ENCODE peak calls at places on chromosomes 13 and 19, in four cellular contexts. Z is heart left ventricle, N is endothelial cell of umbilical vein, F is upper lobe of left lung. I is an unnamed sample.

GRCh38 chr13:98890186-98890585 is 87.7 kb downstream of the DOCK9 start:
- DNase-seq in Z (peak), N (peak), F (no peak), I (no peak)

GRCh38 chr13:85509512-85509911 is 289.7 kb downstream of the SLITRK6 start:
- DNase-seq in Z (no peak), N (no peak), F (no peak), I (no peak)

GRCh38 chr13:109704771-109705628 is 81.4 kb downstream of the IRS2 start:
- DNase-seq in Z (peak), N (no peak), F (no peak), I (no peak)

GRCh38 chr13:50894042-50894441 is 15.5 kb upstream of the RNASEH2B start:
- DNase-seq in Z (no peak), N (no peak), F (no peak), I (no peak)

GRCh38 chr19:35357867-35358573 is at the start of gene FFAR3:
- DNase-seq in Z (peak), N (no peak), F (no peak), I (no peak)

GRCh38 chr13:51797664-51798488 is 6.1 kb downstream of the DHRS12 start:
- DNase-seq in Z (peak), N (peak), F (no peak), I (no peak)

GRCh38 chr13:76773695-76774094 is 112.5 kb downstream of the KCTD12 start:
- DNase-seq in Z (no peak), N (no peak), F (no peak), I (no peak)

GRCh38 chr13:30340367-30341184 is 33.2 kb upstream of the KATNAL1 start:
- DNase-seq in Z (peak), N (no peak), F (no peak), I (no peak)

GRCh38 chr13:21537105-21537504 is 66.9 kb downstream of the MICU2 start:
- DNase-seq in Z (no peak), N (no peak), F (no peak), I (no peak)

GRCh38 chr13:107669356-107669755 is 546.0 kb downstream of the LIG4 start:
- DNase-seq in Z (no peak), N (peak), F (no peak), I (no peak)

GRCh38 chr19:18814063-18814462 is 17.7 kb upstream of the UPF1 start:
- DNase-seq in Z (no peak), N (no peak), F (no peak), I (no peak)

GRCh38 chr13:25468330-25469178 is 96.8 kb downstream of the ATP8A2 start:
- DNase-seq in Z (no peak), N (no peak), F (peak), I (no peak)

GRCh38 chr13:35460061-35460460 is 16.4 kb downstream of the MAB21L1 start:
- DNase-seq in Z (no peak), N (no peak), F (no peak), I (no peak)

GRCh38 chr13:66618702-66619101 is 611.4 kb downstream of the PCDH9 start:
- DNase-seq in Z (no peak), N (peak), F (no peak), I (no peak)
- TF ChIP-seq CTCF in Z (peak), N (peak), F (no peak), I (no peak)

DNA sequence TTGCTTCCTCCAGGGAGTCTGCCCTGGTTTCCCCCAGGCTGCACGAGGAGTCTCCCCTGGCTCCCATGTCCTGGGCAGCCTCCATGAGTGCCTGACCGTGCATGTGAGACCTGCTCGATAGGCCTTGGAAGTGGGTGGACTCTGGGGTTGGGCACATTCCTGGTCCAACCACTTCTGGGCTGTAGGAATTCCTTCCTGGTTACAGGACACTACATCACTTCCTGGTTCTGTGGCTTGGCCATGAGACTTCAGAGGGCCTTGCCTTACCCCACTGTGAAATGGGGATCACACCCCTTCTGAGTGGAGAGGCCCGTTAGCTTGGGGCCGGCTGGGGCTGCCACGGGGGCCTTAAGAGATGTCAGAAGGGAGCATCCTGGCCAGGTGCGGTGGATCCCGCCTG is 4.0 kb upstream of the ZNF628 start:
- DNase-seq in Z (no peak), N (no peak), F (peak), I (no peak)
- TF ChIP-seq POLR2A in Z (no peak), N (no peak), F (no peak), I (no peak)

DNA sequence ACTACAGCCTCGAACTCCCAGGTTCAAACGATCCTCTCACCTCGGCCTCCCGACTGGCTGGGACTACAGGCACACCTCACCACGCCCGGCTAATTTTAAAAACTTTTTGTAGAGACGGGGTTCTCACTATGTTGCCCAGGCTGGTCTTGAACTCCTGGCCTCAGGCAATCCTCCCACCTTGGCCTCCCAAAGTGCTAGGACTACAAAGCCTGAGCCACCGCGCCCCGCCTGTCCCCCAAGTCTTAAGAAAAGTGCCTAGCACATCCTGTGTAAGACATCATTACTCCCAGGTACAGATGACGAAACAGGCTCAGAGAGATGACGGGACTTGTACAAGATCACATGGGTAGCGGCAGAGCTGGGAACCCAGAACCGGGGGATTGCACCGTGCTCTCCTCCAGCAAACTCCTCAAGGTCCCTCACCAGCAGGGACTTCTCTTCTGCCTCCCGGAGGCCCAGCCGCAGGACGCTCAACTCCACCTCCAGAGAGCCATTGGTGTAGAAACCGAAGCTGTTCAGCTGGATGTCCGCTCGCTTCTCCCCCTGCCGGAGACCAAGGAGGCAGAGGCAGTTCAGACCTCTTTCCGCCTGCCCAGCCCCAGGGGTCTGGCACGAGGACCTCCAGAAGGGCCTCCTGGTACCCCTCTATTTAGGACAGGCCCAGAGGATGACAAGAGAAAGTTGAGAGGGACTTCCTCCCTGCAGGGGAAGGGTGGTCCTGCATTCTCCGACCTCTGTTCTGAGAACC is 1.0 kb downstream of the GPR108 start:
- DNase-seq in Z (peak), N (peak), F (peak), I (peak)
- TF ChIP-seq CTCF in Z (peak), N (peak), F (peak), I (peak)

GRCh38 chr19:3557461-3558248 is at the start of gene MFSD12:
- DNase-seq in Z (peak), N (peak), F (peak), I (peak)
- TF ChIP-seq POLR2A in Z (no peak), N (peak), F (no peak), I (peak)

DNA sequence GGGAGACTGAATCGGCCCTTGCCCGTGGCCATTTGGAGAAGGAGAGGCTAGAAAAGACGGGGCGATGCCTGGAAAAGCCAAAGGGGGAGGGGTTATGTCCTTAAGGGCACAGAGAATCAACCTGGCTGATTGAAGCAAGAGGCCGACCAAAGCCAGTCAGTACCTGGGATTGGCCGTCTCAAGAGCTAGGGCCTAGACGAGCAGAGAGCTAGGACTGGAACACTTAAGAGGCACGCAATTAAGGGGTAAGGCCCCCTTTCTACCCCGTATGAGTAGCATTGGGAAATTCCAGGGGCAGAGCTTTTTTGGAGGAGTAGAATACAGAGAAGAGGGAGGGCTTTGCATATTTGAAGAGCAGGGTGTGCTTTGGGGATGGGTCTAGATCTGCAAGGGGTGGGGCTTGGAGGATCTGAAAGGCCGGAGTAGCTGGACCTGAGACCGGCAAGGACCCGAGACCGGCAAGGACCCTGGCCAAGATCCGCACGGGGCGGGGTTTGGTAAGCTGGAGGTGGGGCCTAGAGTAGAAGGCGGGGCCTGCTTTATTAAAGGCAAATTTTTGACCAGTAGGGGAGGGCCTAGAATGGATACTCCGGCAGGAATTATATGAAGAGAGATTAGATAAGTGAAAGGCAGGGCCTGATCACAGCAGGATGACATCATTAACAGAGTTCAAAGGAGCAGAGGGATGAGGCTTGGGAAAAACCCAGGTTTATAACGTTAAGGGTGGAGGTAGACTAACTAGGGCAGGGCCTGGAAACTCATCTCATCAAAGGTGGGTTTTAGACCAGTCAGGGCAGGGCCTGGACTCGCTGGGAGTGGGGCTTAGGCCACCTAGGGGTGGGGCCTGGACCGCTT is 10.7 kb upstream of the CACNG6 start:
- DNase-seq in Z (no peak), N (peak), F (no peak), I (no peak)
- TF ChIP-seq CTCF in Z (no peak), N (no peak), F (no peak), I (no peak)

GRCh38 chr19:50796634-50797428 is 6.6 kb downstream of the ACP4 start:
- DNase-seq in Z (no peak), N (no peak), F (no peak), I (no peak)

GRCh38 chr19:50795665-50796073 is 5.5 kb downstream of the ACP4 start:
- DNase-seq in Z (no peak), N (no peak), F (no peak), I (no peak)

GRCh38 chr19:50794778-50795664 is 4.8 kb downstream of the ACP4 start:
- DNase-seq in Z (no peak), N (no peak), F (peak), I (no peak)

GRCh38 chr19:50797429-50798115 is 7.4 kb downstream of the ACP4 start:
- DNase-seq in Z (no peak), N (no peak), F (no peak), I (no peak)

DNA sequence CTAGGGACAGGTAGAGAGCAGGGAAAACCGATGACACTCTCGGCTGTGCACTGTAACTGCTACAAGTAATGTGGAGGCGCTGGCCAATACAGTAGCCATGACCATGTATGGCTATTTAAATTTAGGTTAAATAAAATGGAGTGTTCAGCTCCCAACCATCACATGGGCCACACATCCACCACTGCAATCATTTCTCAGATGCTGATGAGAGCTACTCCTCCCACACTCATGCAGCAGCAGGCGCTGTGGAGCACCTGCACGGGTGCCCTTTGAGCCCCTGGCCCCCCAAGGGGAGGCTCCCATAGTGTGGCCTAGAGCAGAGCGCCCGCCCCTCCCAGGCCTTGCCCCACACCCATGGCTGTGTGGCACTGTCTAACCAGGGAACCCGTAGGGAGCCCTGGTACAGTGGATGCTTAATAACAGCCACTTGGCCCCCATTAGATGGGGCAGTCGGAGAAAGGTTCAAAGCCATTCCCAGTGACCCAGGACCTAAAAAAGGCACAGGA is 6.0 kb downstream of the ACP4 start:
- DNase-seq in Z (no peak), N (no peak), F (no peak), I (no peak)
- TF ChIP-seq POLR2A in Z (no peak), N (no peak), F (no peak), I (no peak)

DNA sequence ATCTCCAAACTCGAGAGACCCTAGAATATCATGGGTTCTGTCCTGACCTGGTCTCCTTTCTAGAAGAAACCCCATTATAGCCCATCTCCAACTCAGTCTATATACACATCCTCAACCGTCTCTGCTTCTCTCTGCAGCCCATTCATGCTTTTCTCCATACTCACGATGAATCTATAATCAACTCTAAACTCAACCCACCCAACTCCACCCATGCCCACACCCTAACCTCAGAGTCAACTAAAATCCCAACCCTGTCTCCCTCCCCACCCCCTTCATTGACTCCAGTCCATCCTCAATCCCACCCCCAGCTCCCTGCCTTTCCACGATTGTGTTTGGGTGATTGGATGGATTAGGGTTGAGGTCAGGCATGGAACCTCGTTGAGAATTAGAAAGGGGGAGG is 1.8 kb downstream of the SBK3 start:
- DNase-seq in Z (no peak), N (no peak), F (no peak), I (no peak)
- TF ChIP-seq CTCF in Z (no peak), N (no peak), F (no peak), I (no peak)